ENCODE peak calls at places on chromosome 12, in eight cellular contexts. T, L, V, Y, R, J, H and Z are unnamed samples. For H3K4me1, the result is how much of the 10 kb centered on the place peaks cover.

GRCh38 chr12:79203103-79203502 is 338.5 kb downstream of the SYT1 start:
- DNase-seq in L (no peak), H (no peak), V (no peak), J (peak), Y (no peak), R (no peak), T (no peak), Z (no peak)

GRCh38 chr12:125634813-125635212 is 569.6 kb downstream of the AACS start:
- DNase-seq in V (no peak), H (no peak), Y (no peak), L (no peak), R (no peak), T (no peak), J (no peak), Z (peak)

GRCh38 chr12:2858334-2858733 is 1.5 kb upstream of the TEX52 start:
- DNase-seq in H (no peak), V (no peak), J (no peak), L (no peak), R (no peak), Y (no peak), T (no peak), Z (no peak)

GRCh38 chr12:3973269-3973884 is 100.2 kb upstream of the PARP11 start:
- DNase-seq in H (no peak), R (no peak), T (no peak), Y (no peak), J (no peak), V (no peak), L (no peak), Z (no peak)

GRCh38 chr12:124532331-124532750 is 35.1 kb downstream of the NCOR2 start:
- DNase-seq in H (no peak), L (no peak), T (no peak), R (no peak), J (no peak), V (no peak), Y (no peak), Z (no peak)

GRCh38 chr12:14138495-14138894 is 157.1 kb upstream of the GRIN2B start:
- DNase-seq in J (no peak), Y (no peak), T (no peak), V (no peak), L (no peak), R (no peak), H (no peak), Z (no peak)

GRCh38 chr12:51954465-51955361 is 3.2 kb downstream of the ACVR1B start:
- DNase-seq in L (no peak), R (no peak), H (no peak), J (no peak), T (peak), Y (no peak), V (no peak), Z (peak)

GRCh38 chr12:113825705-113826104 is 140.4 kb downstream of the RBM19 start:
- DNase-seq in L (no peak), T (no peak), V (no peak), H (no peak), R (no peak), Y (no peak), J (no peak), Z (no peak)

GRCh38 chr12:9066755-9067433 is 48.8 kb downstream of the A2M start:
- DNase-seq in R (no peak), T (no peak), V (no peak), H (no peak), L (no peak), J (no peak), Y (no peak), Z (no peak)

GRCh38 chr12:9064201-9064814 is 51.4 kb downstream of the A2M start:
- DNase-seq in T (peak), L (no peak), J (peak), H (peak), R (peak), V (peak), Y (peak), Z (peak)

GRCh38 chr12:9066183-9066623 is 49.5 kb downstream of the A2M start:
- DNase-seq in R (no peak), L (no peak), J (no peak), T (no peak), Y (no peak), H (no peak), V (no peak), Z (peak)

GRCh38 chr12:9065607-9065856 is 50.2 kb downstream of the A2M start:
- DNase-seq in L (no peak), H (no peak), T (peak), V (no peak), J (no peak), R (no peak), Y (no peak), Z (no peak)

DNA sequence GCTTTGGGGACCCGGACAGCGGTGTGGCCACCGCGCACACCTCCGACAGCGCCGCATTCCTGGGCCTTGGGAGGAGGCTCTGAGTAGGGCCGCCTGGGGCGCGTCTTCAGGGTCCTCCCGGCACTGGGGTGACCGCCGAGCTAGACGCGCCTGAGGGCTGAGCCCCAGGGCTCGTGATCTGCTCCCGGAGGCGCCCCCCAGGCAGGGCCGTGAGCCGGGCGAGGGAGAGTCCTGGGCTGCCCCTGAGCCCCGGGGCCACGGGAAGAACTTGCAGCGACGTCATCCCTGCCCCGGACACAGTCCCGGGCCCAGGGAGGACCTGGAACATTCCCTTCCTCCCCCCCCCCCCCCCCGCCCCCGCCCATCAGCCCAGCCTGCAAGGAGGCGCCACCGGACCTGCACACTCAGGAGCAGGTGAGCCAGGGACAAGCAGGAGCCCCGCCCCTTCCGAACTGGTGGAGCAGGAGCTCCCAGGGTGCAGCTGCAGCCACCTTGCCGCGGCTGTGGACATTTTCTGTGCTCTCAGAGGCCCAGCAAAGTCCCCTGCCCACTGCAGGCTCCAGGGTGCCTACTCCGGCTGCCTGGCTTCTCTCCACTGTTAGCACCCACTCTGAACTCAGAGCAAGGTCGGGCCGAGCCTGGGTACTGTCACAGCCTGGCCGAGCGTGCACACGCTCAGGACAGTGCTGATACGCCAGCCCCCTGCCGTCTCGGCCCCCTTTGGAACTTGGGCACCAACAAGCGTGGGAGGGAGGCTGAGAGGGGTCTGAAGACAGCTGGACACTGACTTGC is 50.7 kb downstream of the A2M start:
- DNase-seq in T (peak), Y (peak), H (peak), V (peak), L (peak), R (peak), J (peak), Z (peak)
- TF ChIP-seq POLR2A in T (peak), Y (peak), H (peak), V (peak), L (peak), R (peak), J (peak), Z (peak)

DNA sequence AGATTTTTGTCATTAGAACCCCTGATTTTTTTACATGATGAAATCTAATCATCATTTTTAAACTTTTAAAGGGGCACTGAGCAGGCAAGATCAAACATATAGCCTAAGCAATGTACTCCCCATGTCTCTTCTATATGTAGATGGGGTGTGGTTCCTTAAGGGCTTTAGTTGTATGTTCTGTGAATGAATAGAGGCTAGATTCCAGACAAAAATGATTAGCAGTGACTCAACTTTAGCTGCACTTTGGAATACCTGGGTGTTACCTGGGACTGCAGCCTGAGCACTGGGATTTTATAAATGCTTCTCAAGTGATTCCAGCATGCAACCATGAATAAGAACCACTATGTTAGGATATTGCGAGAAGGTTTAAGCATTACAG is 256.7 kb upstream of the PLEKHG7 start:
- DNase-seq in V (no peak), L (no peak), R (no peak), J (no peak), H (no peak), T (no peak), Y (no peak), Z (no peak)
- H3K4me1 ChIP-seq in V (under half), L (under half), R (under half), J (under half), H (under half), T (under half), Y (under half), Z (under half)

GRCh38 chr12:6343518-6343917 is 1.6 kb upstream of the TNFRSF1A start:
- DNase-seq in Y (no peak), L (no peak), V (no peak), R (no peak), J (no peak), H (no peak), T (no peak), Z (no peak)

GRCh38 chr12:6338955-6339761 is 2.7 kb downstream of the TNFRSF1A start:
- DNase-seq in L (no peak), H (no peak), V (no peak), T (no peak), Y (no peak), J (no peak), R (no peak), Z (no peak)

GRCh38 chr12:6341439-6342139 is at the start of gene TNFRSF1A:
- DNase-seq in V (peak), R (peak), Y (no peak), H (peak), J (peak), T (peak), L (peak), Z (peak)

GRCh38 chr12:6342140-6342889 is 439 bp upstream of the TNFRSF1A start:
- DNase-seq in T (no peak), J (no peak), Y (no peak), H (no peak), R (no peak), V (no peak), L (no peak), Z (no peak)

DNA sequence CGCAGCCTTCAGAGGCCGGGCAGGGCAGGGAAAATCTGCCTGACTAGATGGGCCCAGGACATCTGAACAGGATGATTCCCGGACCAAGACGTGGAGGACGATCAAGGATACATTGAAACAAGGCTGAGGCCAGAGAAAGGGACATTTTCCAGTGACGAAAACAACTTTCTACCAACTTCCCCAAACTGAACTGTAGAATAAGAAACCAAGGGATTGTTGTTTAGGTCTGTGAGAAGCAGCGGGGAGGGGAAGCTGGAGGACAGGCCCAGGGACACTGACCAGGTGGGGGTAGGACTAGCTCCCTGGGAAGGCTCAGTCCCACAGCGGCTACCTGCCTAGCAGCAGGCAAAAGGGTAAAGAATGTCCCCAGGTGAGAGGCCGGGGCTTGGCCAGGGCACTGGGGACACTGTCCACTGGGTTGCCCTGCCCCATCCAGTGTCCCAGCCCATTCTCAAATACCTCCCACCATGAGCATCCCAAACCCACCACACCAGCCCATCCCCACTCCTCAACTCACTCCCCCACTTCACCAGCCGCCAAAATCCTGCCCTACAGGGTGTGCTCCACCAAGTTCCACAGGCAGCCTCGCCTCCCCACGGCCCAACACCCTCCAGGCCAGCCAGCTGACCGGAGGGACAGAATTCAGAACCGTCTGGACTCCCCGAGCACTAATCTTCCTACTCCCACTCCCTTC is 984 bp downstream of the TNFRSF1A start:
- DNase-seq in J (no peak), H (no peak), L (no peak), T (no peak), V (peak), Y (no peak), R (peak), Z (peak)
- TF ChIP-seq POLR2A in J (no peak), H (no peak), L (no peak), T (no peak), V (no peak), Y (no peak), R (no peak), Z (peak)

GRCh38 chr12:16587514-16587913 is 18.4 kb downstream of the LMO3 start:
- DNase-seq in Y (no peak), J (no peak), V (no peak), L (no peak), H (no peak), T (no peak), R (no peak), Z (no peak)
- H3K4me1 ChIP-seq in Y (under half), J (under half), V (under half), L (under half), H (under half), T (under half), R (under half), Z (under half)

DNA sequence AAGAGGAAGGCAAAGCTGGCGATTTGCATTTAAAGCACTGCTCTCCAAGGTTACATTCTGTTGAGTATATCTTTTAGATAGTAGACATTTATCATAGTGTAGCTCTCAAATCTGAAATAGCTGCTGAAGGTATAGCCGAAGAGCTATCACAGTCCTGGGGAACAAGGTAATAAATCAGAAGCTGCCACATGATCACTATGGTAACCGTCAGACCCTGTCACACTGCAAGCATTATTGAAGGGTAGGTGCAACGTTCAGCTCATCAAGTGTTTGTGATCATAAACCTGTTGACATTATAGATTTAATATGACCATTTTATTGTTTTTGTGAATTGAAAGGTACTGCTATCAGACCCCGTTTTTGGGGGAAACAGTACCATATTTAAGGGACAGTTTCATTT is 297.5 kb upstream of the E2F7 start:
- DNase-seq in T (no peak), V (no peak), J (no peak), L (no peak), R (no peak), H (no peak), Y (no peak), Z (no peak)
- TF ChIP-seq POLR2A in T (no peak), V (no peak), J (no peak), L (no peak), R (no peak), H (no peak), Y (no peak), Z (no peak)

DNA sequence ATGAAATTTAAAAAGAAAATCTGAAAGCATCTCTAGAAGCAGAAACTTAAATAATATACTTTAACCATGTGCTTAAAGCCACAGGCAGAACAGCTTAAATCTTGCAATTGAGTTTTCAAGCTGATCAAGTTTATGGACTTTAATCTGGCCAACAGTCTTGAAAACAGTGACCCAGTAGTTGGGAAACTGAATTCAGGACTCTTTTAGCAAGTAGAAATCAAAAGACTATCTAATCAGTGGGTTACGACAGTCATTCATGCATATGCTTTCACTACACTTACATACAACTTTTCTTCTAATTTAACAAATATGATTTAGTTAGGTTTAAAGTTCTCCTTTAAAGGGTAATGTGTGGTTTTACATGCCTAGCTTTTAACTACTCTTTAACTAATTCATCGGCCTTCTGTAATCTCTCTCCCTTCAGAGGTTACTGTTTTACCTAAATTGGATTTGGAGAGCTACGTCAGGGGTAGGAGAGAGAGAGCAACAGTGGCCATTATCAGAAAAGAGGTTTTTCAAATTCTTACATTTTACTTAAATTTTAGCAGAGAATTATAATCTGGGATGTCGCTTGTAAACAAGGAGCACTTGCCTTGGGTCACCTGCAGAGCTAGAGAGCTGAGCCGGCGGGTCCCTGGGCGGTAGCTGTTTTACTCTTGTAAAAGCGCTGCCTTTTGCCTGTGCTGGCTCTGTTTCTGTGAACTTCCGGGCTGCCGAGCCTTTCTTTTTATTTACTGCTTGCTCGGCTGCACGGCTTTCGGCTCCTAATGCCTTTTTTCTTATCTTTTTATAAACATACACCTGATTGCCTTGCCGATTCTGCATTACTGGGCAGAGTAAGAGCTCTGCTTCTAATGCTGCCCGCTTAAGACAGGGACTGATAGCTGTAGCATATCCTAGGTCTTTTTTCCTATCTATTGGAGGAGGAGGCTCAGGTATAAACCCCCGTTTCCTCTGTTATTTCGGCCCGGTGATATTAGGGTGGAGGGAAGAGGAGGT is 17.4 kb upstream of the LYZ start:
- DNase-seq in H (no peak), V (no peak), Y (no peak), L (peak), T (no peak), R (no peak), J (no peak), Z (peak)
- H3K4me1 ChIP-seq in H (under half), V (under half), Y (under half), L (under half), T (half or more), R (under half), J (under half), Z (under half)